ENCODE peak calls at places on chromosomes 16 and 17, in ten cellular contexts. W is esophagus squamous epithelium; J is GM23338; R is right atrium auricular region; O is mammary epithelial cell; A is ascending aorta; C is adrenal gland; T is gastrocnemius medialis; G is prostate gland; N is CD8-positive, alpha-beta T cell. P is an unnamed sample. For H3K4me1, the result is how much of the 10 kb centered on the place peaks cover.

GRCh38 chr17:33874617-33875060 is 380.4 kb upstream of the CCL2 start:
- DNase-seq in W (no peak), J (peak), R (no peak), O (no peak), A (no peak), C (no peak), T (peak), G (no peak), N (no peak), P (no peak)

GRCh38 chr16:48720266-48720665 is 110.3 kb upstream of the N4BP1 start:
- DNase-seq in W (no peak), J (peak), R (no peak), O (peak), A (no peak), C (no peak), T (no peak), G (no peak), N (no peak), P (no peak)

GRCh38 chr16:18784917-18785623 is 5.1 kb downstream of the RPS15A start:
- DNase-seq in W (no peak), J (no peak), R (no peak), O (no peak), A (no peak), C (no peak), T (no peak), G (no peak), N (no peak), P (no peak)

GRCh38 chr17:45310380-45311324 is 6.2 kb downstream of the MAP3K14 start:
- DNase-seq in W (no peak), J (no peak), R (no peak), O (no peak), A (no peak), C (peak), T (peak), G (no peak), N (no peak), P (peak)

GRCh38 chr16:53546988-53547391 is 44.0 kb upstream of the AKTIP start:
- DNase-seq in W (no peak), J (peak), R (no peak), O (peak), A (no peak), C (no peak), T (no peak), G (no peak), N (no peak), P (no peak)

GRCh38 chr17:70278846-70279465 is 109.6 kb downstream of the KCNJ2 start:
- DNase-seq in W (no peak), J (no peak), R (no peak), O (no peak), A (no peak), C (no peak), T (no peak), G (no peak), N (no peak), P (no peak)

GRCh38 chr16:1188781-1189189 is 35.9 kb downstream of the CACNA1H start:
- DNase-seq in W (no peak), J (peak), R (no peak), O (peak), A (no peak), C (no peak), T (no peak), G (peak), N (peak), P (peak)

GRCh38 chr17:39626671-39627169 is at the start of gene PPP1R1B:
- DNase-seq in W (no peak), J (peak), R (no peak), O (no peak), A (no peak), C (no peak), T (no peak), G (no peak), N (no peak), P (peak)

DNA sequence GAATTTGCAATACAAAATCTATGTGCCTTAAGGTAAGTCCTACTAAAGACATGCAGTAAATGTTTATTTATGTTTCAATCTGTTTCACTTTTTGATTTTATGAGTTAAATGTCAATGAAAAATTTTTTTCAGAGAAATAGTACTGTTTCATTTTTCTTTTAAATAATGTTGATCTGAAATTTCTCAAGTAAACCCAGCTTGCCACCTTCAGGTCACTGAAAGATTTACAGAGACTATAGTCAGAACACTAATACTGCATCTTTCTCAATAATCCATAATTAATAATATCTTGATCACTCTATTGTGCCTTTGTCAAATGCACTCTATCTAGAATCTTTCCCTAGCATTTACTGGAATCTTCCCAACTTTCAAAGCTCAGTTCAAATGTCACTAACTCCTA is 6.5 kb upstream of the DHX40 start:
- DNase-seq in W (no peak), J (peak), R (no peak), O (no peak), A (no peak), C (no peak), T (no peak), G (no peak), N (no peak), P (peak)
- H3K4me1 ChIP-seq in W (under half), J (under half), R (under half), O (under half), A (under half), C (under half), T (under half), G (under half), N (under half), P (under half)

GRCh38 chr17:79926002-79926307 is 86.7 kb upstream of the CBX4 start:
- DNase-seq in W (no peak), J (no peak), R (no peak), O (no peak), A (no peak), C (no peak), T (no peak), G (no peak), N (no peak), P (peak)
- H3K4me1 ChIP-seq in W (under half), J (under half), R (under half), O (under half), A (under half), C (under half), T (under half), G (under half), N (under half), P (under half)

DNA sequence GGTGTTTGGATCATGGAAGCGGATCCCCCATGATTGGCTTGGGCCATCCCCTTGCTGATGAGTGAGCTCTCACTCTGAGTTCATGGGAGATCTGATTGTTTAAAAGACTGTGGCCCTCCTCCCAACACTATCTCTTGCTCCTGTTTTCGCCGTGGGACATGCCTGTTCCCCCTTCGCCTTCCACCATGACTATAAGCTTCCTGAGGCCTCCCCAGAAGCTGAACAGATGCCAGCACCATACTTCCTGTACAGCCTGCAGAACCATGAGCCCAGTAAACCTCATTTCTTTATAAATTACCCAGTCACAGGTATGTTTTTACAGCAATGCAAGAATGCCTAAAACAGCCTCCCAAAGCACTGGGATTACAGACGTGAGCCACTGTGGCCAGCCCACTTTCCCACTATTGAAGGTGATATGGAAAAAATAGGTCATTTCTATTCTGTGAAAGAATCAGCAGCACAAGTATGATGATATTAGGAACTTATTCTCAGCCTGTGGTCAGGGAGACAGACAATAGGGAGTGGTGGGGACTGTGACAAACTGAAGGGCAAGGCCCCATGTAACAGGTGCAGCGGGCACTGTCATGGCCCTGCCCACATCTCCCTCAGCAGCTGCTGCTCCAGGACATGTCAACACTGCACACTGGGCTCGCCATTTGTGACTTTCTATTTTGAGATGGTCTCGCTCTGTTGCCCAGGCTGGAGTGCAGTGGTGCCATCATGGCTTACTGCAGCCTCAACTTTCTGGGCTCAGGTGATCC is 33.7 kb upstream of the LITAF start:
- DNase-seq in W (no peak), J (no peak), R (no peak), O (no peak), A (no peak), C (no peak), T (no peak), G (no peak), N (no peak), P (no peak)
- H3K4me1 ChIP-seq in W (half or more), J (under half), R (under half), O (under half), A (under half), C (under half), T (under half), G (under half), N (half or more), P (under half)

GRCh38 chr16:66516808-66517585 is 32.9 kb downstream of the TK2 start:
- DNase-seq in W (peak), J (no peak), R (peak), O (peak), A (peak), C (peak), T (peak), G (peak), N (peak), P (peak)

GRCh38 chr16:66517586-66518263 is 32.2 kb downstream of the TK2 start:
- DNase-seq in W (no peak), J (no peak), R (no peak), O (no peak), A (no peak), C (peak), T (no peak), G (no peak), N (no peak), P (no peak)

GRCh38 chr16:66512589-66513404 is 37.1 kb downstream of the TK2 start:
- DNase-seq in W (no peak), J (no peak), R (no peak), O (no peak), A (no peak), C (no peak), T (no peak), G (no peak), N (no peak), P (no peak)

GRCh38 chr16:66516172-66516807 is 33.6 kb downstream of the TK2 start:
- DNase-seq in W (no peak), J (no peak), R (no peak), O (no peak), A (no peak), C (no peak), T (no peak), G (no peak), N (no peak), P (peak)

GRCh38 chr16:66515543-66516171 is 34.3 kb downstream of the TK2 start:
- DNase-seq in W (no peak), J (peak), R (no peak), O (no peak), A (no peak), C (no peak), T (no peak), G (no peak), N (no peak), P (no peak)
- H3K4me1 ChIP-seq in W (half or more), J (under half), R (half or more), O (half or more), A (under half), C (half or more), T (half or more), G (under half), N (under half), P (under half)

DNA sequence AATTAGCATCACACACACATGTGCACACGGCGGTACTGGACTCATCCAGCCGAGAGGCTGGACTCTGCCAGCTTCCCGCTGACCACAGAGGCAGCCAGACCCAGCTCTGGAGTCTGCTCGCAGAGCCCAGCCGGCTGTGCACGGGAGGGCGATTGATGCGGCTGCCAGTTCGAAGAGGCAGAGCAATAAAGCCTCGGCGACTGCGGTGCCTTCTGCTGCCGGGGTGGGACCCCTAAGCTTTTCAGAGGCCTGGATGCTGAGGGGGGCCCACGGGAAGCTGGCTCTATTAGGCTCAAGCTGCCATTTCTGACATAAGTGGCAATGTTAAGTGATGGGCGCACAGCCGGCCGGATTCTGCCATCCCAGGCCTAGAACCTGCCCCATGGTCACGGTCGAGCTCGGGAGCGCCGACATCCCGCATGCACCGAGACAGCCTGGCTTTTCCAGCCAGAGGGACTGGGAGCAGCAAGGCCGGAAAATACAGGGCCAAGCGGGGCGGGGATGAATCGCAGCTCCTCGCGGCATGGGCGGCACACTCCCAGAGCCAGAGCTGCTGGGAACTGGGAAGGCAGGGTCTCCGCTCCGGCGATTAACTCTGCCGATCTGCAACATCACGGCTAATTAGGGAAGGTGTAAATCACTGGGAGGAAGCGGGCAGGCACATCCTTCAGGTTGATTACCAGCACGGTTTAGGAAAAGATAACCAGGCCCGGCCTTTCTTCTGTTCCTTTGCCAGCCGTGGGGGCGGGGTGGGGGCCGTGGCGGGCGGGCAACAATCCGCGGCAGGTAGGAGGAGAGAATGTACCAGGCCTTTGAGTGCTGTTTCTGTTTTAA is 57.7 kb downstream of the TBC1D16 start:
- DNase-seq in W (no peak), J (no peak), R (no peak), O (no peak), A (no peak), C (peak), T (no peak), G (no peak), N (no peak), P (no peak)
- H3K4me1 ChIP-seq in W (under half), J (under half), R (under half), O (under half), A (under half), C (under half), T (under half), G (under half), N (under half), P (under half)

DNA sequence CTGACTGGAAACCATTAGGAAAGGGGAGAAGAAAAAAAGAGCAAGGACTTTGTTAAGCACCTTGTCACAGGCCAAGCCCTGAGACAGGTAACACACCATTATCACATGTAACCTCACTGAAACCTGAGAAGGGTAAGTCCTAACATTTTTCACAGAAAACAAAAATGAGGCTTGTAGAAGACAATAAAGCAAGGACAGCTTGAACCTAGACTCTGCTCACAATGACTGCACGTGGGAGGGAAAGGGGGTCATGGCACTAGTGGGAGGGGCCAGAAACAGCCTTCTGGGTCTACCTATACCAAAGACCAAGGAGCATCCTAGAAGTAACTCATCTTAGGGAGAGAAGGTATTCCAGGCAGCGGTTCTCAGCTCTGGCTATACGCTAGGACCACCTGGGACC is 7.5 kb downstream of the TK2 start:
- DNase-seq in W (no peak), J (no peak), R (no peak), O (no peak), A (no peak), C (no peak), T (no peak), G (no peak), N (no peak), P (no peak)
- H3K4me1 ChIP-seq in W (under half), J (under half), R (under half), O (under half), A (under half), C (under half), T (under half), G (under half), N (under half), P (under half)

GRCh38 chr17:77456271-77456950 is 315.6 kb downstream of the SEC14L1 start:
- DNase-seq in W (no peak), J (no peak), R (no peak), O (no peak), A (no peak), C (no peak), T (no peak), G (no peak), N (peak), P (no peak)
- H3K4me1 ChIP-seq in W (half or more), J (under half), R (half or more), O (under half), A (under half), C (half or more), T (under half), G (under half), N (half or more), P (under half)

DNA sequence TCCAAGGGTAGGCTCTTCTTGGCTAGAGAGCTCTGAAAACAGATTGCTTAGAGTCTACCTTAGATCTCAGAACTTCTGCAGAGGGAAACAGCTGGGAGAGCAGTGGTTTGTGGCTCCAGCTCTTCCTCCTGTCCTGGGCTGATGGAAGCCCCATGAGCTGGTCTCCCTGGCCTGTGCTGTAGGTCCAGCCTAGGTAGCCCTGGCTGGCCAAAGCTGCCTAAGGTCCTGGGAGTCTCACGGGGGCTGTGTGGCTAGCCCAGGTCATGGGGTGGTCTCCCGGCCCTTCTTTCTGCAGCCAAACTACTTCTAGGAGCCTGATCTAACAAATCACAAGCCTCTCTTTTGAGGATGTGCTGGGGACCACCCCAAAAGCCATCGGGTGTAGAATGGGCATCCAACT is 75.7 kb downstream of the MPRIP start:
- DNase-seq in W (no peak), J (no peak), R (no peak), O (no peak), A (no peak), C (no peak), T (no peak), G (no peak), N (no peak), P (no peak)
- H3K4me1 ChIP-seq in W (half or more), J (under half), R (half or more), O (under half), A (under half), C (under half), T (half or more), G (under half), N (half or more), P (under half)

P was measured in small intestine.